ENCODE peak calls at places on chromosomes 16 and 17, in seven cellular contexts. J is type B pancreatic cell, B is GM20000, E is progenitor cell of endocrine pancreas, S is astrocyte, Q is IMR-90, M is fibroblast of mammary gland. W is an unnamed sample.

GRCh38 chr16:56871172-56871593 is 6.2 kb downstream of the SLC12A3 start:
- DNase-seq in S (no peak), E (no peak), M (peak), J (no peak), Q (peak), B (peak), W (peak)

GRCh38 chr17:17888821-17889220 is 52.0 kb upstream of the SREBF1 start:
- DNase-seq in J (no peak), S (no peak), E (no peak), Q (peak), B (no peak), M (no peak), W (no peak)

GRCh38 chr17:49223517-49224197 is 6.9 kb downstream of the PHOSPHO1 start:
- DNase-seq in M (peak), Q (peak), S (no peak), E (peak), J (peak), B (peak), W (peak)

GRCh38 chr17:6843241-6843890 is 11.8 kb upstream of the TEKT1 start:
- DNase-seq in M (peak), E (no peak), B (peak), Q (peak), J (no peak), S (peak), W (peak)

GRCh38 chr17:63364944-63365343 is 81.2 kb downstream of the CYB561 start:
- DNase-seq in M (no peak), E (no peak), Q (no peak), S (no peak), J (no peak), B (no peak), W (no peak)

GRCh38 chr16:67249762-67250327 is 1.1 kb downstream of the SLC9A5 start:
- DNase-seq in E (no peak), Q (peak), B (no peak), M (no peak), S (no peak), J (no peak), W (no peak)

GRCh38 chr17:78667741-78668640 is 90.8 kb upstream of the DNAH17 start:
- DNase-seq in S (no peak), B (no peak), J (no peak), Q (no peak), E (no peak), M (no peak), W (no peak)

GRCh38 chr17:79930077-79930785 is 91.0 kb upstream of the CBX4 start:
- DNase-seq in M (no peak), E (no peak), B (no peak), J (no peak), S (no peak), Q (no peak), W (no peak)

GRCh38 chr17:77131919-77132318 is 8.8 kb upstream of the SEC14L1 start:
- DNase-seq in S (no peak), Q (peak), J (no peak), B (no peak), E (no peak), M (peak), W (no peak)

GRCh38 chr17:31549121-31549524 is 157.6 kb downstream of the RAB11FIP4 start:
- DNase-seq in Q (no peak), J (no peak), S (no peak), B (no peak), M (peak), E (no peak), W (peak)

GRCh38 chr16:4142268-4142667 is 26.0 kb upstream of the ADCY9 start:
- DNase-seq in Q (no peak), B (no peak), J (no peak), M (no peak), E (no peak), S (no peak), W (peak)

GRCh38 chr17:13542612-13543011 is 59.1 kb downstream of the HS3ST3A1 start:
- DNase-seq in B (no peak), M (no peak), Q (no peak), S (no peak), E (no peak), J (no peak), W (no peak)

DNA sequence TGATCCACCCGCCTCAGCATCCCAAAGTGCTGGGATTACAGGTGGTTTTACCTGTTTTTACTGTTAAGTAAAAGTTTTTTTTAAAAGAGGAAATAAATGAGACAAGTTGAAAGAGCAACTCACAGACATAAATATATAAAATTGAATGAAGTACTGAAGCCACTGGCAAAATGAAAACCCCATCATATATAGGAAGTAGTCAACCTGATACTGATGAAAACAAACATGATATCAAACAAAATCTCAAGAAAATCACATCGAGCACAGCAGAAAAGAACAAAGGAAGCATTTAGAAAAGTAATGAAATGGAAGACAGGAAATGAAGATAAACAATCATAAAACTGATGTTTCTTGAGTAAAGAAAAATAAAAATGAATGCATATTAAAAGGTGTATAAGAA is 31.7 kb downstream of the UBE2G1 start:
- DNase-seq in B (no peak), E (no peak), Q (no peak), M (no peak), S (no peak), J (no peak), W (no peak)
- TF ChIP-seq CTCF in B (no peak), E (no peak), Q (no peak), M (no peak), S (no peak), J (no peak), W (no peak)

DNA sequence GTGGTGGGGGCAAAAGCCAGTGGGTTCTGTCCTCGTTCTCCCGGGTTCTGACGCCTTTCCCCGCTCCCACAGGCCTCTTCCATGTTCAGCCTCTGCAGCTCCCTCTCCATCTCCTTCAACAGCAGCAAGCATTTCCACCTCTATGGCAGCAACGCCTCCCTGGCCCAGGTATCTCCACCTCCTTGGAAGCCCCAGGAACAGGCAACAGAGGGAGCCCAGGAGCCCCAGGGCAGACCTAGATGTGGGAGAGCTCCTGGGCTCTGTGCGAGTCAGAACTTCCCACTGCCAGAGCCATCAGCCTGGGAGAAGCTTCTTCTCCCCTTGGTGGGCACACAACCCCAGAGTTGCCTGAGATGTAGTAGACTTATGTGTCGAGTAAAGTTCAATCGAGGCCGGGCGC is 7.8 kb downstream of the ZNF768 start:
- DNase-seq in E (no peak), M (no peak), S (no peak), Q (no peak), J (no peak), B (no peak), W (peak)
- TF ChIP-seq CTCF in E (no peak), M (no peak), S (no peak), Q (no peak), J (no peak), B (no peak), W (no peak)

GRCh38 chr16:894841-895240 is 75.9 kb downstream of the LMF1 start:
- DNase-seq in E (no peak), M (no peak), B (no peak), S (no peak), J (no peak), Q (no peak), W (no peak)
- TF ChIP-seq CTCF in E (no peak), M (no peak), B (no peak), S (no peak), J (no peak), Q (no peak), W (peak)

GRCh38 chr17:33288954-33289353 is 4.1 kb downstream of the ASIC2 start:
- DNase-seq in M (no peak), Q (no peak), E (no peak), B (no peak), S (no peak), J (no peak), W (no peak)
- TF ChIP-seq CTCF in M (no peak), Q (no peak), E (peak), B (no peak), S (no peak), J (no peak), W (no peak)

GRCh38 chr17:37661372-37662014 is 18.2 kb upstream of the DDX52 start:
- DNase-seq in S (no peak), Q (no peak), M (no peak), E (no peak), J (no peak), B (no peak), W (no peak)
- TF ChIP-seq CTCF in S (peak), Q (no peak), M (no peak), E (peak), J (peak), B (no peak), W (no peak)

DNA sequence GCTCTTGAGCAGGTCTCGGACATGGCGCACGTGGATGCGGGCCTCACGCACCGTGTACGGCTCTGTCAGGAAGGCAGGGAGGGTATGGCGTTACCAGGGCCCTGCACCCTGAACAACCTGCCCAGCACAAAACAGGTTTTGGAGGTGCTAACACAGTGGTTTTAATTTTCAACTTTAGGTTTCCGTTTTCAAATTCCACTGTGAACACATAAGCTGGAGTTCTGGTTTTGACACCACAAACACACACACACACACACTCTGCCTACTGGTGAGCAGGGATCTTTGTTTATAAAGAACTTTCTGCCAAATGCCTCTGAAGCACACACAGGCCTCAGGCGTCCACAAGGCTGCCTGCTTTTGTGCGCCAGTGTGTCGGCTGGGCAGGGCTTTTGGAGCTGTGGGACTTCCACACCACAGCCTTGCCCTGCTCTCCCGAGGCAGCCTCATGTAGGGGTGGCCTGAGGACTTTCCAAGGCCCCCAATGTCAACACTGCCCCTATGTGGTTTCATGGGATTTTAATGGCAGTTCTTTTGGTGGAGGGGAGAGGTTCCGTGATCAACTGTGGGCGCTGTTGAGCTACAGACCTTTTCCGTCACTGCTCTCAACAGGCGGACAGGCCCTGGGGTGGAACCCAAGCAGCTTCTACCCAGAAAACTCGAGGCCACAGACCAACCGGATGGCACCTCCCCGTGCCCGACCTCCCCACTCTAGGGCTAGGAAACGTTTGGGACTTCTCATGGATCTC is 9.4 kb downstream of the CLUH start:
- DNase-seq in S (no peak), B (peak), M (no peak), E (no peak), Q (no peak), J (no peak), W (peak)
- TF ChIP-seq CTCF in S (no peak), B (no peak), M (no peak), E (no peak), Q (no peak), J (no peak), W (no peak)

DNA sequence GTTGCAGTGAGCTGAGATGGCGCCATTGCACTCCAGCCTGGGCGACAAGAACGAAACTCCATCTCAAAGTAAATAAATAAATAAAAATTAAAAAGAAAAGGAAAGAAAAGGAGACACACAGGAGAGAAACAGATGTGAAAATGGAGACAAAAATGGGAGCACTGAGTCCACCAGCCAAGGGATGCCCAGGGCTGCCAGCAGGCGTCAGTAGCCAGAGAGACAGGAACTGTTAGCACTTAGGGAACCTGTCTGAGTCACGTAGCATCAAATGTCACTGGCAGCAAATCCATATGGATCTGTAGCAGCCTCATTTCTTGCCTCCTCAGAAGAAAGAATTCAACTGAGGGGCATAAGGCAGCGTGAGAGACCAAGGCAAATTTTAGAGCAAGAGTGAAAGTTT is 79.7 kb downstream of the CYLD start:
- DNase-seq in J (peak), M (peak), Q (peak), S (no peak), B (no peak), E (no peak), W (no peak)
- TF ChIP-seq CTCF in J (peak), M (peak), Q (peak), S (no peak), B (no peak), E (no peak), W (no peak)

DNA sequence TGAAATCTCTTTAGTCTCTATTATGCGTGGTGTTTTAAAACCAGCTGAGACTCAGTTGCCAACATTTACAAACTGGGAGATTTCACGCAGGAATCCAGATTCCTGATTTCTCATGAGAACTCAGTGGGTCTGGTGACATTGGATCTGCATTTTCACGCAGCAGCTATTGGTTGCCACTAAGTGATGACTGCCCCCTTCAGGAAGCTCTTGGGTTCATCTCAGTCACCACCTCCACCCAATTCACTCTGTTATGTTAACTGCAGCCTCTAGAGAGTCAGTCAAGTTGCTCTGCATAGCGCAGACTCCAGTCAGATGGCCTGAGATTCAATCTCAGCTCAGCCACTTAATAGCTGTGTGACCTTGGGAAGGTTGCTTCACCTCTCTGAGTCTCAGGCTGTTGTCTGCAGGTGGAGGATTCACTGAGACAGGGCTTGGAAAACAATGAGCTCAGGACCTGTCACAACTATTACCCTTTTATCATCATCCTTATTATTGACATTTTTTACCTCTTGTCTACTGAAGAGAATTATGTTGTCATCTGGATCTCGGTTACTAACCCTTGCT is 6.4 kb downstream of the SHISA9 start:
- DNase-seq in E (no peak), J (no peak), Q (no peak), S (no peak), B (no peak), M (no peak), W (peak)
- TF ChIP-seq CTCF in E (peak), J (peak), Q (no peak), S (peak), B (peak), M (no peak), W (peak)

DNA sequence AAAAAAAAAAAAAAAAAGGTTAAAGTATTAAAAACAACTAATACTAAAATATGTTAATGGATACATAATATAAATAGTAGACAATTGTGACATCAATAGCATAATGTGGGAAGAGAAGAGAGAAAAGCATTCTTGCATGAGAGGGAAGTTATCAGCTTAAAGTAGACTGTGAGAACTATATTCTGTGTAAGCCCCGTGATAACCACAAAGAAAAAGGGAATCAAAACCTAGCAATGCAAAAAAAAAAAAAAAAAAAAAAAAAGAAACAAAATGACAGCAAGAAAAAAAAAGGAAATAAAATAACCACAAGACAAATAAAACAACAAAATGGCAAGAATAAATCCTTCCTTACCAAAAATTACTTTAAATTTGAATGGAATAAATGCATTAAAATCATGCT is 39.8 kb upstream of the MYLK3 start:
- DNase-seq in M (no peak), Q (no peak), J (no peak), B (peak), E (no peak), S (no peak), W (peak)
- TF ChIP-seq CTCF in M (no peak), Q (no peak), J (no peak), B (no peak), E (no peak), S (no peak), W (no peak)

DNA sequence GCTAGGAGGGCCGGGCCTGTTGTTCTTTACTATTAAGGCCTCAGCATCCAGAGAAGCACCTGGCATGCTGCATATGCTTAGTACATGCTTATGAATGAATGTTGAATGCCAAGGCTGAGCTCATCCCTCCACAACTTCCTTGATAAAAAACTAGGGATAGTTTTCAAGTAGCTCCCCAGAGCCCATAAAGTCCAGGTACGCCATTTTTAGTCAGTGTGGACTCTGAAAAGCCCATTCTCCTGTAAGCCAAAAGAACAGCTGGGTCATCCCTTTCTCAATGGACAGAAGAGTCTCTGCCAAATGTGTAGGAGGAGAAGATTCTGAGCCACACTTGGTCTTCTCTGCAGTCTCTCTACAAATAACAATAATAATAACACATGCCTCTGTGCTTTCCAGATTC is 8.9 kb upstream of the ITGB3 start:
- DNase-seq in E (no peak), M (peak), B (no peak), S (no peak), Q (peak), J (no peak), W (no peak)
- TF ChIP-seq CTCF in E (no peak), M (no peak), B (no peak), S (no peak), Q (no peak), J (no peak), W (no peak)

W was measured in GM13977.